ENCODE peak calls at places on chromosomes 4 and X, in eight cellular contexts. U is immature natural killer cell, F is cardiac muscle cell, E is NCI-H510A treated with DMSO at 0.1 percent for 48 hours, L is hepatocyte, O is putamen, D is AG08396, C is EL. J is an unnamed sample.

GRCh38 chr4:31108762-31109161 is 388.6 kb downstream of the PCDH7 start:
- DNase-seq in D (no peak), L (no peak), E (no peak), U (no peak), F (no peak), O (no peak), C (no peak), J (no peak)

GRCh38 chrX:27186671-27187070 is 276.5 kb downstream of the PPP4R3C start:
- DNase-seq in F (peak), E (peak), U (no peak), L (peak), D (peak), O (no peak), C (peak), J (peak)

GRCh38 chrX:152932598-152933175 is 34.8 kb downstream of the ZNF185 start:
- DNase-seq in F (no peak), L (no peak), E (no peak), C (no peak), O (no peak), U (no peak), D (no peak), J (no peak)

GRCh38 chrX:46374371-46374770 is 170.8 kb downstream of the ZNF674 start:
- DNase-seq in C (no peak), D (no peak), O (no peak), F (no peak), U (no peak), E (no peak), L (no peak), J (no peak)

GRCh38 chr4:3799496-3799895 is 33.3 kb downstream of the ADRA2C start:
- DNase-seq in L (no peak), O (no peak), C (no peak), F (no peak), E (no peak), D (no peak), U (no peak), J (no peak)

GRCh38 chrX:150887906-150888465 is 10.5 kb downstream of the CD99L2 start:
- DNase-seq in U (no peak), C (peak), F (no peak), D (no peak), E (no peak), O (peak), L (no peak), J (no peak)

GRCh38 chr4:101019941-101020401 is 327.4 kb downstream of the PPP3CA start:
- DNase-seq in O (no peak), E (no peak), U (peak), F (no peak), C (no peak), L (peak), D (no peak), J (no peak)

GRCh38 chrX:39582091-39582490 is 515.7 kb downstream of the BCOR start:
- DNase-seq in D (no peak), U (no peak), E (no peak), C (peak), O (no peak), F (no peak), L (peak), J (no peak)

GRCh38 chrX:101219840-101220191 is 230 bp downstream of the DRP2 start:
- DNase-seq in F (peak), E (peak), U (no peak), O (no peak), L (peak), D (no peak), C (no peak), J (no peak)

GRCh38 chr4:1746919-1747602 is 25.7 kb downstream of the TACC3 start:
- DNase-seq in O (no peak), L (no peak), C (no peak), U (no peak), D (no peak), E (no peak), F (no peak), J (no peak)

GRCh38 chr4:98939892-98940298 is 11.0 kb upstream of the EIF4E start:
- DNase-seq in E (peak), O (peak), L (peak), D (peak), U (peak), C (peak), F (peak), J (no peak)

GRCh38 chr4:176927664-176928063 is 134.9 kb upstream of the VEGFC start:
- DNase-seq in D (peak), E (no peak), U (no peak), O (no peak), F (no peak), C (peak), L (peak), J (no peak)

GRCh38 chrX:44908198-44908597 is 35.2 kb downstream of the KDM6A start:
- DNase-seq in L (no peak), F (no peak), C (peak), E (no peak), O (no peak), U (no peak), D (no peak), J (no peak)

GRCh38 chrX:153917814-153918213 is 8.2 kb downstream of the ARHGAP4 start:
- DNase-seq in D (no peak), E (no peak), F (no peak), C (no peak), O (no peak), U (no peak), L (no peak), J (no peak)

GRCh38 chr4:180664766-180665368 is 1578.3 kb upstream of the TENM3 start:
- DNase-seq in E (peak), C (peak), L (peak), U (peak), D (peak), F (peak), O (peak), J (peak)

GRCh38 chr4:4254179-4254578 is 6.2 kb upstream of the TMEM128 start:
- DNase-seq in O (no peak), U (no peak), L (no peak), E (no peak), D (no peak), C (no peak), F (no peak), J (no peak)

GRCh38 chrX:67104982-67105757 is 438.7 kb upstream of the AR start:
- DNase-seq in C (no peak), L (no peak), O (no peak), E (no peak), U (no peak), F (no peak), D (no peak), J (no peak)